ENCODE peak calls at places on chromosomes 5 and 9, in six cellular contexts. One of them, this sample, is unnamed.

GRCh38 chr5:141858084-141858765 is 20.0 kb downstream of the PCDH1 start:
- DNase-seq in colonic mucosa: no peak
- DNase-seq in left kidney: peak; percentile 55
- DNase-seq in activated gamma-delta T cell treated with anti-CD3 and anti-CD28 coated beads, Interleukin-2, amount 50 U/mL, for 16 hours: no peak
- DNase-seq in GM23338: peak; percentile 76
- DNase-seq in SHP77 treated with DMSO at 0.1 percent for 48 hours: no peak
- DNase-seq in this sample: peak; percentile 43

GRCh38 chr9:114969269-114969668 is 38.9 kb upstream of the TNFSF8 start:
- DNase-seq in colonic mucosa: no peak
- DNase-seq in GM23338: peak; percentile 29
- DNase-seq in activated gamma-delta T cell treated with anti-CD3 and anti-CD28 coated beads, Interleukin-2, amount 50 U/mL, for 16 hours: no peak
- DNase-seq in SHP77 treated with DMSO at 0.1 percent for 48 hours: no peak
- DNase-seq in left kidney: no peak
- DNase-seq in this sample: no peak

GRCh38 chr5:159782995-159783300 is 133.3 kb upstream of the ADRA1B start:
- DNase-seq in SHP77 treated with DMSO at 0.1 percent for 48 hours: no peak
- DNase-seq in activated gamma-delta T cell treated with anti-CD3 and anti-CD28 coated beads, Interleukin-2, amount 50 U/mL, for 16 hours: no peak
- DNase-seq in colonic mucosa: no peak
- DNase-seq in GM23338: no peak
- DNase-seq in left kidney: no peak
- DNase-seq in this sample: no peak

GRCh38 chr5:24819841-24820240 is 175.1 kb upstream of the CDH10 start:
- DNase-seq in colonic mucosa: no peak
- DNase-seq in left kidney: no peak
- DNase-seq in activated gamma-delta T cell treated with anti-CD3 and anti-CD28 coated beads, Interleukin-2, amount 50 U/mL, for 16 hours: no peak
- DNase-seq in SHP77 treated with DMSO at 0.1 percent for 48 hours: no peak
- DNase-seq in GM23338: no peak
- DNase-seq in this sample: no peak

GRCh38 chr9:110371411-110372013 is 33.8 kb upstream of the TXNDC8 start:
- DNase-seq in colonic mucosa: no peak
- DNase-seq in left kidney: no peak
- DNase-seq in GM23338: no peak
- DNase-seq in SHP77 treated with DMSO at 0.1 percent for 48 hours: no peak
- DNase-seq in activated gamma-delta T cell treated with anti-CD3 and anti-CD28 coated beads, Interleukin-2, amount 50 U/mL, for 16 hours: no peak
- DNase-seq in this sample: no peak

GRCh38 chr9:13278368-13279246 is 885 bp downstream of the MPDZ start:
- DNase-seq in left kidney: peak; percentile 87
- DNase-seq in activated gamma-delta T cell treated with anti-CD3 and anti-CD28 coated beads, Interleukin-2, amount 50 U/mL, for 16 hours: no peak
- DNase-seq in GM23338: peak; percentile 67
- DNase-seq in SHP77 treated with DMSO at 0.1 percent for 48 hours: peak; percentile 43
- DNase-seq in colonic mucosa: peak; percentile 20
- DNase-seq in this sample: peak; percentile 44

GRCh38 chr5:85590764-85591163 is 1027.0 kb upstream of the COX7C start:
- DNase-seq in SHP77 treated with DMSO at 0.1 percent for 48 hours: no peak
- DNase-seq in activated gamma-delta T cell treated with anti-CD3 and anti-CD28 coated beads, Interleukin-2, amount 50 U/mL, for 16 hours: no peak
- DNase-seq in colonic mucosa: no peak
- DNase-seq in left kidney: no peak
- DNase-seq in GM23338: no peak
- DNase-seq in this sample: no peak

GRCh38 chr9:126156898-126157297 is 169.7 kb upstream of the MVB12B start:
- DNase-seq in left kidney: no peak
- DNase-seq in activated gamma-delta T cell treated with anti-CD3 and anti-CD28 coated beads, Interleukin-2, amount 50 U/mL, for 16 hours: no peak
- DNase-seq in colonic mucosa: no peak
- DNase-seq in SHP77 treated with DMSO at 0.1 percent for 48 hours: no peak
- DNase-seq in GM23338: no peak
- DNase-seq in this sample: no peak

GRCh38 chr9:121700165-121700830 is 48.9 kb downstream of the DAB2IP start:
- DNase-seq in colonic mucosa: peak; percentile 71
- DNase-seq in GM23338: peak; percentile 72
- DNase-seq in activated gamma-delta T cell treated with anti-CD3 and anti-CD28 coated beads, Interleukin-2, amount 50 U/mL, for 16 hours: no peak
- DNase-seq in SHP77 treated with DMSO at 0.1 percent for 48 hours: no peak
- DNase-seq in left kidney: peak; percentile 73
- DNase-seq in this sample: peak; percentile 59

GRCh38 chr5:138351056-138351455 is 1.4 kb upstream of the KDM3B start:
- DNase-seq in colonic mucosa: no peak
- DNase-seq in activated gamma-delta T cell treated with anti-CD3 and anti-CD28 coated beads, Interleukin-2, amount 50 U/mL, for 16 hours: no peak
- DNase-seq in GM23338: no peak
- DNase-seq in SHP77 treated with DMSO at 0.1 percent for 48 hours: no peak
- DNase-seq in left kidney: no peak
- DNase-seq in this sample: no peak

GRCh38 chr5:154449786-154450185 is 4.0 kb downstream of the SAP30L start:
- DNase-seq in left kidney: no peak
- DNase-seq in activated gamma-delta T cell treated with anti-CD3 and anti-CD28 coated beads, Interleukin-2, amount 50 U/mL, for 16 hours: no peak
- DNase-seq in colonic mucosa: no peak
- DNase-seq in GM23338: no peak
- DNase-seq in SHP77 treated with DMSO at 0.1 percent for 48 hours: no peak
- DNase-seq in this sample: no peak

GRCh38 chr9:126393876-126394275 is 67.2 kb downstream of the MVB12B start:
- DNase-seq in GM23338: no peak
- DNase-seq in SHP77 treated with DMSO at 0.1 percent for 48 hours: no peak
- DNase-seq in colonic mucosa: no peak
- DNase-seq in left kidney: no peak
- DNase-seq in activated gamma-delta T cell treated with anti-CD3 and anti-CD28 coated beads, Interleukin-2, amount 50 U/mL, for 16 hours: no peak
- DNase-seq in this sample: no peak

GRCh38 chr5:160198148-160198545 is 31.2 kb upstream of the FABP6 start:
- DNase-seq in colonic mucosa: no peak
- DNase-seq in left kidney: no peak
- DNase-seq in activated gamma-delta T cell treated with anti-CD3 and anti-CD28 coated beads, Interleukin-2, amount 50 U/mL, for 16 hours: no peak
- DNase-seq in SHP77 treated with DMSO at 0.1 percent for 48 hours: no peak
- DNase-seq in GM23338: no peak
- DNase-seq in this sample: no peak

GRCh38 chr5:57435701-57436134 is 46.9 kb downstream of the ACTBL2 start:
- DNase-seq in GM23338: no peak
- DNase-seq in activated gamma-delta T cell treated with anti-CD3 and anti-CD28 coated beads, Interleukin-2, amount 50 U/mL, for 16 hours: no peak
- DNase-seq in SHP77 treated with DMSO at 0.1 percent for 48 hours: no peak
- DNase-seq in left kidney: no peak
- DNase-seq in colonic mucosa: peak; percentile 30
- DNase-seq in this sample: no peak

GRCh38 chr9:98284754-98285153 is 29.3 kb upstream of the TBC1D2 start:
- DNase-seq in left kidney: peak; percentile 27
- DNase-seq in colonic mucosa: no peak
- DNase-seq in SHP77 treated with DMSO at 0.1 percent for 48 hours: no peak
- DNase-seq in GM23338: no peak
- DNase-seq in activated gamma-delta T cell treated with anti-CD3 and anti-CD28 coated beads, Interleukin-2, amount 50 U/mL, for 16 hours: no peak
- DNase-seq in this sample: no peak

GRCh38 chr5:179115845-179116524 is 55.8 kb downstream of the ZNF354C start:
- DNase-seq in colonic mucosa: peak; percentile 13
- DNase-seq in activated gamma-delta T cell treated with anti-CD3 and anti-CD28 coated beads, Interleukin-2, amount 50 U/mL, for 16 hours: no peak
- DNase-seq in GM23338: no peak
- DNase-seq in left kidney: no peak
- DNase-seq in SHP77 treated with DMSO at 0.1 percent for 48 hours: no peak
- DNase-seq in this sample: no peak

GRCh38 chr9:20112367-20112766 is 323.5 kb upstream of the SLC24A2 start:
- DNase-seq in GM23338: no peak
- DNase-seq in left kidney: no peak
- DNase-seq in activated gamma-delta T cell treated with anti-CD3 and anti-CD28 coated beads, Interleukin-2, amount 50 U/mL, for 16 hours: no peak
- DNase-seq in colonic mucosa: no peak
- DNase-seq in SHP77 treated with DMSO at 0.1 percent for 48 hours: no peak
- DNase-seq in this sample: no peak

GRCh38 chr5:128799945-128800344 is 165.3 kb upstream of the SLC27A6 start:
- DNase-seq in GM23338: no peak
- DNase-seq in activated gamma-delta T cell treated with anti-CD3 and anti-CD28 coated beads, Interleukin-2, amount 50 U/mL, for 16 hours: no peak
- DNase-seq in left kidney: no peak
- DNase-seq in colonic mucosa: no peak
- DNase-seq in SHP77 treated with DMSO at 0.1 percent for 48 hours: no peak
- DNase-seq in this sample: no peak

GRCh38 chr5:173714551-173715428 is 98.3 kb upstream of the BOD1 start:
- DNase-seq in colonic mucosa: no peak
- DNase-seq in GM23338: no peak
- DNase-seq in activated gamma-delta T cell treated with anti-CD3 and anti-CD28 coated beads, Interleukin-2, amount 50 U/mL, for 16 hours: no peak
- DNase-seq in SHP77 treated with DMSO at 0.1 percent for 48 hours: no peak
- DNase-seq in left kidney: no peak
- DNase-seq in this sample: no peak

GRCh38 chr9:105299190-105299854 is 54.9 kb downstream of the SLC44A1 start:
- DNase-seq in SHP77 treated with DMSO at 0.1 percent for 48 hours: no peak
- DNase-seq in left kidney: no peak
- DNase-seq in activated gamma-delta T cell treated with anti-CD3 and anti-CD28 coated beads, Interleukin-2, amount 50 U/mL, for 16 hours: no peak
- DNase-seq in colonic mucosa: peak; percentile 36
- DNase-seq in GM23338: no peak
- DNase-seq in this sample: no peak

GRCh38 chr9:36988848-36989247 is 45.2 kb downstream of the PAX5 start:
- DNase-seq in activated gamma-delta T cell treated with anti-CD3 and anti-CD28 coated beads, Interleukin-2, amount 50 U/mL, for 16 hours: no peak
- DNase-seq in left kidney: no peak
- DNase-seq in SHP77 treated with DMSO at 0.1 percent for 48 hours: no peak
- DNase-seq in GM23338: no peak
- DNase-seq in colonic mucosa: no peak
- DNase-seq in this sample: no peak

GRCh38 chr9:6584881-6585597 is 60.5 kb downstream of the GLDC start:
- DNase-seq in colonic mucosa: no peak
- DNase-seq in left kidney: peak; percentile 41
- DNase-seq in GM23338: peak; percentile 46
- DNase-seq in SHP77 treated with DMSO at 0.1 percent for 48 hours: peak; percentile 3
- DNase-seq in activated gamma-delta T cell treated with anti-CD3 and anti-CD28 coated beads, Interleukin-2, amount 50 U/mL, for 16 hours: no peak
- DNase-seq in this sample: no peak

GRCh38 chr5:118791986-118792734 is 196.2 kb downstream of the DTWD2 start:
- DNase-seq in left kidney: peak; percentile 84
- DNase-seq in SHP77 treated with DMSO at 0.1 percent for 48 hours: peak; percentile 25
- DNase-seq in activated gamma-delta T cell treated with anti-CD3 and anti-CD28 coated beads, Interleukin-2, amount 50 U/mL, for 16 hours: no peak
- DNase-seq in colonic mucosa: peak; percentile 24
- DNase-seq in GM23338: peak; percentile 86
- DNase-seq in this sample: no peak

GRCh38 chr5:114363837-114364236 is 2.0 kb downstream of the KCNN2 start:
- DNase-seq in left kidney: peak; percentile 31
- DNase-seq in GM23338: peak; percentile 49
- DNase-seq in colonic mucosa: no peak
- DNase-seq in SHP77 treated with DMSO at 0.1 percent for 48 hours: no peak
- DNase-seq in activated gamma-delta T cell treated with anti-CD3 and anti-CD28 coated beads, Interleukin-2, amount 50 U/mL, for 16 hours: no peak
- DNase-seq in this sample: no peak

GRCh38 chr5:62779010-62779422 is 200.4 kb downstream of the LRRC70 start:
- DNase-seq in activated gamma-delta T cell treated with anti-CD3 and anti-CD28 coated beads, Interleukin-2, amount 50 U/mL, for 16 hours: no peak
- DNase-seq in GM23338: peak; percentile 92
- DNase-seq in colonic mucosa: peak; percentile 20
- DNase-seq in SHP77 treated with DMSO at 0.1 percent for 48 hours: peak; percentile 33
- DNase-seq in left kidney: peak; percentile 84
- DNase-seq in this sample: peak; percentile 10